ENCODE peak calls at places on chromosomes 6 and 20, in five cellular contexts. One of them, this sample, is unnamed.

GRCh38 chr6:22218410-22218809 is 78.4 kb downstream of the PRL start:
- DNase-seq in HFFc6: no peak
- DNase-seq in activated CD8-positive, alpha-beta T cell treated with anti-CD3 and anti-CD28 coated beads for 36 hours: no peak
- DNase-seq in mesothelial cell of epicardium: no peak
- DNase-seq in Kasumi-1: no peak
- DNase-seq in this sample: no peak

GRCh38 chr6:131763749-131764148 is 44.1 kb upstream of the ENPP1 start:
- DNase-seq in activated CD8-positive, alpha-beta T cell treated with anti-CD3 and anti-CD28 coated beads for 36 hours: no peak
- DNase-seq in mesothelial cell of epicardium: no peak
- DNase-seq in HFFc6: no peak
- DNase-seq in Kasumi-1: no peak
- DNase-seq in this sample: no peak

GRCh38 chr6:148521586-148521985 is 178.9 kb downstream of the SASH1 start:
- DNase-seq in HFFc6: peak
- DNase-seq in Kasumi-1: no peak
- DNase-seq in activated CD8-positive, alpha-beta T cell treated with anti-CD3 and anti-CD28 coated beads for 36 hours: no peak
- DNase-seq in mesothelial cell of epicardium: no peak
- DNase-seq in this sample: no peak

GRCh38 chr6:72739368-72739779 is 117.5 kb downstream of the KCNQ5 start:
- DNase-seq in HFFc6: no peak
- DNase-seq in mesothelial cell of epicardium: no peak
- DNase-seq in activated CD8-positive, alpha-beta T cell treated with anti-CD3 and anti-CD28 coated beads for 36 hours: peak
- DNase-seq in Kasumi-1: peak
- DNase-seq in this sample: no peak

GRCh38 chr6:113347420-113347819 is 509.7 kb upstream of the MARCKS start:
- DNase-seq in activated CD8-positive, alpha-beta T cell treated with anti-CD3 and anti-CD28 coated beads for 36 hours: no peak
- DNase-seq in mesothelial cell of epicardium: no peak
- DNase-seq in Kasumi-1: no peak
- DNase-seq in HFFc6: no peak
- DNase-seq in this sample: no peak

GRCh38 chr20:64150756-64151633 is 13.3 kb upstream of the MYT1 start:
- DNase-seq in HFFc6: no peak
- DNase-seq in mesothelial cell of epicardium: no peak
- DNase-seq in activated CD8-positive, alpha-beta T cell treated with anti-CD3 and anti-CD28 coated beads for 36 hours: no peak
- DNase-seq in Kasumi-1: no peak
- DNase-seq in this sample: no peak

GRCh38 chr6:26554669-26555504 is 16.7 kb downstream of the HMGN4 start:
- DNase-seq in mesothelial cell of epicardium: no peak
- DNase-seq in activated CD8-positive, alpha-beta T cell treated with anti-CD3 and anti-CD28 coated beads for 36 hours: peak
- DNase-seq in Kasumi-1: peak
- DNase-seq in HFFc6: peak
- DNase-seq in this sample: peak

GRCh38 chr6:167113047-167113446 is 9.8 kb upstream of the CCR6 start:
- DNase-seq in mesothelial cell of epicardium: no peak
- DNase-seq in activated CD8-positive, alpha-beta T cell treated with anti-CD3 and anti-CD28 coated beads for 36 hours: no peak
- DNase-seq in HFFc6: no peak
- DNase-seq in Kasumi-1: no peak
- DNase-seq in this sample: no peak

GRCh38 chr20:41178495-41178894 is 41.2 kb downstream of the PLCG1 start:
- DNase-seq in activated CD8-positive, alpha-beta T cell treated with anti-CD3 and anti-CD28 coated beads for 36 hours: no peak
- DNase-seq in mesothelial cell of epicardium: no peak
- DNase-seq in HFFc6: no peak
- DNase-seq in Kasumi-1: no peak
- DNase-seq in this sample: no peak

GRCh38 chr6:156832166-156832743 is 55.1 kb downstream of the ARID1B start:
- DNase-seq in Kasumi-1: no peak
- DNase-seq in activated CD8-positive, alpha-beta T cell treated with anti-CD3 and anti-CD28 coated beads for 36 hours: no peak
- DNase-seq in HFFc6: peak
- DNase-seq in mesothelial cell of epicardium: no peak
- DNase-seq in this sample: peak

GRCh38 chr20:44582321-44583025 is at the start of gene PKIG:
- DNase-seq in mesothelial cell of epicardium: no peak
- DNase-seq in activated CD8-positive, alpha-beta T cell treated with anti-CD3 and anti-CD28 coated beads for 36 hours: no peak
- DNase-seq in Kasumi-1: no peak
- DNase-seq in HFFc6: peak
- DNase-seq in this sample: no peak

GRCh38 chr6:101208152-101208551 is 185.4 kb upstream of the GRIK2 start:
- DNase-seq in mesothelial cell of epicardium: no peak
- DNase-seq in Kasumi-1: no peak
- DNase-seq in activated CD8-positive, alpha-beta T cell treated with anti-CD3 and anti-CD28 coated beads for 36 hours: no peak
- DNase-seq in HFFc6: no peak
- DNase-seq in this sample: no peak

GRCh38 chr6:157452096-157452495 is 71.1 kb downstream of the ZDHHC14 start:
- DNase-seq in Kasumi-1: no peak
- DNase-seq in activated CD8-positive, alpha-beta T cell treated with anti-CD3 and anti-CD28 coated beads for 36 hours: no peak
- DNase-seq in mesothelial cell of epicardium: no peak
- DNase-seq in HFFc6: no peak
- DNase-seq in this sample: no peak

GRCh38 chr6:34919651-34920050 is 30.6 kb downstream of the ANKS1A start:
- DNase-seq in mesothelial cell of epicardium: no peak
- DNase-seq in Kasumi-1: no peak
- DNase-seq in HFFc6: peak
- DNase-seq in activated CD8-positive, alpha-beta T cell treated with anti-CD3 and anti-CD28 coated beads for 36 hours: no peak
- DNase-seq in this sample: no peak

GRCh38 chr6:31865205-31866118 is 2.8 kb upstream of the NEU1 start:
- DNase-seq in mesothelial cell of epicardium: no peak
- DNase-seq in HFFc6: no peak
- DNase-seq in activated CD8-positive, alpha-beta T cell treated with anti-CD3 and anti-CD28 coated beads for 36 hours: peak
- DNase-seq in Kasumi-1: no peak
- DNase-seq in this sample: no peak

GRCh38 chr6:155493694-155494143 is 38.1 kb upstream of the NOX3 start:
- DNase-seq in HFFc6: peak
- DNase-seq in Kasumi-1: no peak
- DNase-seq in activated CD8-positive, alpha-beta T cell treated with anti-CD3 and anti-CD28 coated beads for 36 hours: peak
- DNase-seq in mesothelial cell of epicardium: no peak
- DNase-seq in this sample: no peak

GRCh38 chr6:151119823-151120524 is 119.8 kb upstream of the AKAP12 start:
- DNase-seq in Kasumi-1: no peak
- DNase-seq in activated CD8-positive, alpha-beta T cell treated with anti-CD3 and anti-CD28 coated beads for 36 hours: no peak
- DNase-seq in mesothelial cell of epicardium: no peak
- DNase-seq in HFFc6: no peak
- DNase-seq in this sample: no peak

GRCh38 chr6:149015224-149015876 is 268.5 kb downstream of the UST start:
- DNase-seq in mesothelial cell of epicardium: no peak
- DNase-seq in activated CD8-positive, alpha-beta T cell treated with anti-CD3 and anti-CD28 coated beads for 36 hours: no peak
- DNase-seq in Kasumi-1: no peak
- DNase-seq in HFFc6: peak
- DNase-seq in this sample: no peak

GRCh38 chr6:25229671-25230321 is 49.4 kb upstream of the CARMIL1 start:
- DNase-seq in mesothelial cell of epicardium: no peak
- DNase-seq in HFFc6: peak
- DNase-seq in Kasumi-1: no peak
- DNase-seq in activated CD8-positive, alpha-beta T cell treated with anti-CD3 and anti-CD28 coated beads for 36 hours: no peak
- DNase-seq in this sample: no peak

GRCh38 chr6:156948807-156949206 is 171.6 kb downstream of the ARID1B start:
- DNase-seq in Kasumi-1: no peak
- DNase-seq in activated CD8-positive, alpha-beta T cell treated with anti-CD3 and anti-CD28 coated beads for 36 hours: no peak
- DNase-seq in HFFc6: peak
- DNase-seq in mesothelial cell of epicardium: no peak
- DNase-seq in this sample: no peak

GRCh38 chr6:24991748-24992467 is 56.1 kb upstream of the RIPOR2 start:
- DNase-seq in mesothelial cell of epicardium: no peak
- DNase-seq in activated CD8-positive, alpha-beta T cell treated with anti-CD3 and anti-CD28 coated beads for 36 hours: peak
- DNase-seq in Kasumi-1: peak
- DNase-seq in HFFc6: peak
- DNase-seq in this sample: peak

GRCh38 chr6:52233975-52234823 is 10.1 kb downstream of the IL17F start:
- DNase-seq in HFFc6: peak
- DNase-seq in activated CD8-positive, alpha-beta T cell treated with anti-CD3 and anti-CD28 coated beads for 36 hours: peak
- DNase-seq in Kasumi-1: peak
- DNase-seq in mesothelial cell of epicardium: no peak
- DNase-seq in this sample: peak

GRCh38 chr6:131831392-131831791 is 23.6 kb downstream of the ENPP1 start:
- DNase-seq in activated CD8-positive, alpha-beta T cell treated with anti-CD3 and anti-CD28 coated beads for 36 hours: no peak
- DNase-seq in Kasumi-1: no peak
- DNase-seq in HFFc6: no peak
- DNase-seq in mesothelial cell of epicardium: no peak
- DNase-seq in this sample: no peak

GRCh38 chr20:41058007-41058673 is 29.5 kb downstream of the TOP1 start:
- DNase-seq in Kasumi-1: no peak
- DNase-seq in activated CD8-positive, alpha-beta T cell treated with anti-CD3 and anti-CD28 coated beads for 36 hours: peak
- DNase-seq in HFFc6: peak
- DNase-seq in mesothelial cell of epicardium: no peak
- DNase-seq in this sample: peak

GRCh38 chr20:2455771-2456497 is 14.7 kb downstream of the SNRPB start:
- DNase-seq in mesothelial cell of epicardium: no peak
- DNase-seq in HFFc6: no peak
- DNase-seq in activated CD8-positive, alpha-beta T cell treated with anti-CD3 and anti-CD28 coated beads for 36 hours: no peak
- DNase-seq in Kasumi-1: no peak
- DNase-seq in this sample: no peak

GRCh38 chr6:168496932-168497331 is 55.9 kb downstream of the SMOC2 start:
- DNase-seq in Kasumi-1: no peak
- DNase-seq in mesothelial cell of epicardium: no peak
- DNase-seq in HFFc6: no peak
- DNase-seq in activated CD8-positive, alpha-beta T cell treated with anti-CD3 and anti-CD28 coated beads for 36 hours: no peak
- DNase-seq in this sample: no peak

GRCh38 chr6:11585426-11586016 is 48.0 kb downstream of the TMEM170B start:
- DNase-seq in mesothelial cell of epicardium: no peak
- DNase-seq in activated CD8-positive, alpha-beta T cell treated with anti-CD3 and anti-CD28 coated beads for 36 hours: no peak
- DNase-seq in Kasumi-1: peak
- DNase-seq in HFFc6: peak
- DNase-seq in this sample: peak

GRCh38 chr6:83462524-83462923 is 31.7 kb upstream of the ME1 start:
- DNase-seq in activated CD8-positive, alpha-beta T cell treated with anti-CD3 and anti-CD28 coated beads for 36 hours: no peak
- DNase-seq in HFFc6: no peak
- DNase-seq in mesothelial cell of epicardium: no peak
- DNase-seq in Kasumi-1: no peak
- DNase-seq in this sample: no peak

GRCh38 chr6:142184332-142184731 is 37.3 kb downstream of the VTA1 start:
- DNase-seq in HFFc6: no peak
- DNase-seq in activated CD8-positive, alpha-beta T cell treated with anti-CD3 and anti-CD28 coated beads for 36 hours: no peak
- DNase-seq in Kasumi-1: no peak
- DNase-seq in mesothelial cell of epicardium: no peak
- DNase-seq in this sample: no peak

This sample was measured in Ammon's horn.